ENCODE peak calls at places on chromosome 14, in five cellular contexts. E is Calu3, G is T47D, Y is RPMI8226, L is neural crest cell. P is an unnamed sample.

GRCh38 chr14:92637228-92637627 is 111.2 kb downstream of the LGMN start:
- DNase-seq in E (no peak), G (no peak), L (peak), Y (no peak), P (no peak)

GRCh38 chr14:100825691-100826331 is at the start of gene MEG3:
- DNase-seq in G (no peak), L (no peak), E (no peak), Y (no peak), P (no peak)

GRCh38 chr14:67411820-67412421 is at the start of gene PLEK2:
- DNase-seq in G (peak), E (peak), Y (peak), L (no peak), P (no peak)

GRCh38 chr14:64891839-64892375 is 12.2 kb upstream of the SPTB start:
- DNase-seq in E (peak), G (peak), L (no peak), Y (peak), P (no peak)

GRCh38 chr14:55721353-55721752 is 141.3 kb downstream of the KTN1 start:
- DNase-seq in L (no peak), G (no peak), Y (no peak), E (peak), P (no peak)

GRCh38 chr14:63867926-63868921 is 15.4 kb downstream of the SYNE2 start:
- DNase-seq in Y (peak), G (no peak), E (no peak), L (no peak), P (no peak)

GRCh38 chr14:91142214-91142668 is 28.4 kb downstream of the DGLUCY start:
- DNase-seq in E (no peak), L (no peak), Y (no peak), G (no peak), P (no peak)

GRCh38 chr14:74495356-74495755 is 1.8 kb downstream of the ISCA2 start:
- DNase-seq in Y (no peak), G (no peak), L (no peak), E (no peak), P (no peak)

GRCh38 chr14:101226603-101227425 is 323.3 kb upstream of the RTL1 start:
- DNase-seq in E (no peak), Y (no peak), L (no peak), G (no peak), P (no peak)

GRCh38 chr14:45251912-45252311 is 1.1 kb downstream of the MIS18BP1 start:
- DNase-seq in L (no peak), E (no peak), G (peak), Y (peak), P (no peak)

GRCh38 chr14:75301666-75302325 is 23.2 kb downstream of the FOS start:
- DNase-seq in L (no peak), Y (no peak), G (no peak), E (peak), P (no peak)

GRCh38 chr14:102593841-102594170 is 1.4 kb downstream of the RCOR1 start:
- DNase-seq in Y (no peak), L (no peak), E (no peak), G (no peak), P (no peak)

GRCh38 chr14:90062852-90063539 is 1.2 kb downstream of the KCNK13 start:
- DNase-seq in L (no peak), E (no peak), Y (no peak), G (no peak), P (no peak)

P was measured in progenitor cell of endocrine pancreas.